ENCODE peak calls at places on chromosome 21, in five cellular contexts. R, I, T, B and Z are unnamed samples.

GRCh38 chr21:38920631-38921398 is 115.1 kb downstream of the ETS2 start:
- DNase-seq in B (no peak), T (peak; percentile 51), I (no peak), R (no peak), Z (peak; percentile 73)

GRCh38 chr21:15293251-15293650 is 228.5 kb upstream of the NRIP1 start:
- DNase-seq in T (no peak), I (peak; percentile 68), R (no peak), B (no peak), Z (peak; percentile 67)

GRCh38 chr21:31576428-31576827 is 83.1 kb upstream of the SOD1 start:
- DNase-seq in I (no peak), B (no peak), T (no peak), R (no peak), Z (no peak)

GRCh38 chr21:30710499-30710898 is 8.1 kb downstream of the KRTAP21-3 start:
- DNase-seq in B (no peak), R (no peak), I (no peak), T (no peak), Z (no peak)

GRCh38 chr21:46603228-46603627 is 1.7 kb downstream of the S100B start:
- DNase-seq in I (no peak), B (no peak), R (no peak), T (no peak), Z (peak; percentile 37)

GRCh38 chr21:38797470-38797869 is 8.3 kb upstream of the ETS2 start:
- DNase-seq in R (no peak), B (no peak), T (no peak), I (no peak), Z (peak; percentile 36)

GRCh38 chr21:33642896-33643657 is 776 bp downstream of the ITSN1 start:
- DNase-seq in T (peak; percentile 33), I (peak; percentile 54), B (no peak), R (peak; percentile 39), Z (peak; percentile 63)

GRCh38 chr21:25360593-25360992 is 246.7 kb downstream of the MRPL39 start:
- DNase-seq in I (no peak), R (no peak), B (no peak), T (no peak), Z (peak; percentile 11)

GRCh38 chr21:26061437-26061836 is 109.1 kb downstream of the APP start:
- DNase-seq in B (no peak), T (no peak), R (no peak), I (no peak), Z (peak; percentile 27)

GRCh38 chr21:25867041-25867440 is 132.3 kb downstream of the GABPA start:
- DNase-seq in R (no peak), T (no peak), I (no peak), B (no peak), Z (no peak)

GRCh38 chr21:17359781-17360180 is 153.1 kb upstream of the CXADR start:
- DNase-seq in T (no peak), B (no peak), I (no peak), R (no peak), Z (no peak)

GRCh38 chr21:41763398-41763931 is 3.4 kb downstream of the RIPK4 start:
- DNase-seq in R (no peak), B (no peak), I (no peak), T (no peak), Z (no peak)
- H3K4me1 ChIP-seq in R (peaks cover 53% of the 10 kb centered on the region), B (peaks cover 24% of the 10 kb centered on the region), I (no peaks in the 10 kb centered on the region), T (no peaks in the 10 kb centered on the region), Z (peaks cover 22% of the 10 kb centered on the region)

DNA sequence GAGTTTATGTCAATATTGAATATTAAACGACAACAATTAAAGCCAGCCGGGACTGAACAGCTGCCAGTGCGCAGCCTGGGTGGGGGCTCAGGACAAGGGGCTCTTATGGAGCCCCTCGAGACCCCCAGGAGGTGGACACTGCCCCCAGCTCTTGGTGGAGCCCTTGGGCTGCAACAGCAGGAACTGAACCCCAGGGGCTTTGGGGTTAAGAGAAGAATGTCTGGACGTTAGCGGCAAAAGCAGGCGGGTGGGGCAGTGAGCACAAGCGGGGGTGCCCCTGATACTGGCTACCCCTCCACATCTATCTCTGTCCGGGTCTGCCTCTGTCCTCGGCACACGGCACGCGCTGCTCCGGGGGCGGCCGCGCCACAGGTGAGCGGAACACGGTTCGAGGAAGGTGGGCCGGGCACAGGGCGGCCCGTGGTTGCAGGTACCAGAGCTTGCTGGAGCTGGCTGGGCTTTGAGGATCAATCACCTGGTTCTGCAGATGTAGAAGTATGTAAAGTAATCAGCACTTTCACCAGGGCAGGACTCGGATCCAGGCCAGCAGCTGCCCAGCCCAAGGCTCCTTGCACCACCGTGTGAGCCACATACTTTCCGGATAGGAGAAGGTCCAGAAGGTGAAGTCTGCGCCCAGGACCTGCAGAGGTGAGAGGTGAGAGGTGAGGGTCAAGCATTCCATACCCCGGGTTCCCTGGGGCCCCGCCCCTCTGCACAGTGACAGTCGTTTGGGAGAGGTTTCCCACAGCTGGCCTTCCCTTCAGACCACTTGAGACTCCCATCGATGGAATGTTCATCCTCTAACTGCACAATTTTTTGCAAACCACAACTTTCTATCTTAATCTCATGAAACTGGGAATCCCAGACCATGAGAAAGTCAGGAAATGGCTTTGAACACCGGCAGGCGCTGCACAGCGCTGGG is 12.4 kb upstream of the POFUT2 start:
- DNase-seq in B (no peak), R (no peak), T (peak; percentile 19), I (no peak), Z (no peak)
- H3K4me1 ChIP-seq in B (peaks cover 38% of the 10 kb centered on the region), R (peaks cover 3% of the 10 kb centered on the region), T (peaks cover 18% of the 10 kb centered on the region), I (peaks cover 14% of the 10 kb centered on the region), Z (peaks cover 4% of the 10 kb centered on the region)

GRCh38 chr21:44932366-44933181 is 7.3 kb upstream of the SLX9 start:
- DNase-seq in T (no peak), B (peak; percentile 67), R (no peak), I (no peak), Z (peak; percentile 56)
- H3K4me1 ChIP-seq in T (no peaks in the 10 kb centered on the region), B (peaks cover 45% of the 10 kb centered on the region), R (peaks cover 12% of the 10 kb centered on the region), I (peaks cover 16% of the 10 kb centered on the region), Z (peaks cover 27% of the 10 kb centered on the region)

GRCh38 chr21:42696026-42696380 is 42.6 kb downstream of the PDE9A start:
- DNase-seq in I (no peak), R (no peak), T (no peak), B (no peak), Z (no peak)
- H3K4me1 ChIP-seq in I (no peaks in the 10 kb centered on the region), R (no peaks in the 10 kb centered on the region), T (no peaks in the 10 kb centered on the region), B (no peaks in the 10 kb centered on the region), Z (peaks cover 4% of the 10 kb centered on the region)

GRCh38 chr21:37380349-37381323 is 14.1 kb downstream of the DYRK1A start:
- DNase-seq in T (no peak), I (no peak), R (peak; percentile 49), B (no peak), Z (no peak)
- H3K4me1 ChIP-seq in T (peaks cover 15% of the 10 kb centered on the region), I (no peaks in the 10 kb centered on the region), R (peaks cover 43% of the 10 kb centered on the region), B (peaks cover 87% of the 10 kb centered on the region), Z (peaks cover 13% of the 10 kb centered on the region)

DNA sequence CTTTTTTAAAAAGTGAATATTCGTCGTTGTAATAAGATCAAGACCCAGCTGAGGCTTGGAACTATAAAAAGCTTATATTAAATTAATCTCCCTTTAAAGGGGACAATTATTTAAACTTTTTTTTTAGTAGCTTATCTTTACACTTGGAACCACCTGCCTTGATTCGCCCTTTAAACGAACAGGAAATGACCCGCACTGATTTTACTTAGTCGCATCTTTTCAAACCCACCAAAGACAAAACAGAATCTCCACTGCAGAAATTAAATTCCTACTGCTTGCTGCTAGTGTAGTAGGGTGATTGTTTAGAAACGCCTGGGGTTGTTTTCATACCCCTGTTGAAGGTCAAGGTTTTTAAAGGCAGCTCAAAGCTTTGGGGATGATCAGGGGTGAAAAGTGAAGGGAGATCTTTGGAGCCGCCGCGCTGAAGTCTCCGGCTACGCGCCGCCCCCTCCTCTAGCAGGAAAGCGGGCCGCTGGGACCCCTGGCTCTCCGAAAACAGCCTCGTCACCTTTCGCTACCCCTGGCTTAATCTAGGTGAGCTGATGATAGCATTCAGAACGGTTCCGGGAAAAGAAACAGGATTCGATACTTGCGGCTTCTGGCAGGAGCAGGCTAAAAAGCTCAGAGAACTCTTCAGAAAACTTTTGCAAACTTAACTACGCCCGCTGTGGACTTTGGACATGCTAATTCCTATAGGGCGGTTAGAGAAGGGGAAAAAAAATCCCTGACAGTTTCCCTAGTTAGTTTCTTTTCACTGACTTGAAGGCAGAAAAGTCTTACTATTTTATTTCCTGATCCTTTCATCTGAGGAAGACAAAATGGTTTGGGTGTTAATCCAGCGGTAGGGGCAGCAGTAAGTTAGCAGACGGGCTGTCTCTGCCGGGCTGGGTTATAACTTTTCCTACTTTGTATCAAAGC is 163.2 kb downstream of the RUNX1 start:
- DNase-seq in R (no peak), I (peak; percentile 63), B (no peak), T (peak; percentile 33), Z (peak; percentile 45)
- H3K4me1 ChIP-seq in R (peaks cover 11% of the 10 kb centered on the region), I (peaks cover 53% of the 10 kb centered on the region), B (peaks cover 25% of the 10 kb centered on the region), T (peaks cover 2% of the 10 kb centered on the region), Z (peaks cover 24% of the 10 kb centered on the region)

GRCh38 chr21:35561076-35561475 is 499.2 kb downstream of the SETD4 start:
- DNase-seq in R (no peak), T (no peak), I (no peak), B (no peak), Z (no peak)
- H3K4me1 ChIP-seq in R (no peaks in the 10 kb centered on the region), T (no peaks in the 10 kb centered on the region), I (no peaks in the 10 kb centered on the region), B (no peaks in the 10 kb centered on the region), Z (peaks cover 49% of the 10 kb centered on the region)

GRCh38 chr21:35025206-35026152 is 23.6 kb downstream of the RUNX1 start:
- DNase-seq in R (no peak), I (no peak), B (no peak), T (no peak), Z (no peak)

GRCh38 chr21:35024475-35024874 is 24.6 kb downstream of the RUNX1 start:
- DNase-seq in T (no peak), I (no peak), B (no peak), R (no peak), Z (no peak)

GRCh38 chr21:35026617-35027557 is 22.2 kb downstream of the RUNX1 start:
- DNase-seq in R (peak; percentile 21), I (peak; percentile 11), B (peak; percentile 80), T (no peak), Z (no peak)

GRCh38 chr21:35027558-35028450 is 21.3 kb downstream of the RUNX1 start:
- DNase-seq in I (no peak), R (no peak), T (no peak), B (no peak), Z (no peak)

GRCh38 chr21:35026153-35026499 is 23.0 kb downstream of the RUNX1 start:
- DNase-seq in R (no peak), T (no peak), I (no peak), B (no peak), Z (no peak)
- H3K4me1 ChIP-seq in R (no peaks in the 10 kb centered on the region), T (no peaks in the 10 kb centered on the region), I (peaks cover 3% of the 10 kb centered on the region), B (peaks cover 87% of the 10 kb centered on the region), Z (peaks cover 16% of the 10 kb centered on the region)

DNA sequence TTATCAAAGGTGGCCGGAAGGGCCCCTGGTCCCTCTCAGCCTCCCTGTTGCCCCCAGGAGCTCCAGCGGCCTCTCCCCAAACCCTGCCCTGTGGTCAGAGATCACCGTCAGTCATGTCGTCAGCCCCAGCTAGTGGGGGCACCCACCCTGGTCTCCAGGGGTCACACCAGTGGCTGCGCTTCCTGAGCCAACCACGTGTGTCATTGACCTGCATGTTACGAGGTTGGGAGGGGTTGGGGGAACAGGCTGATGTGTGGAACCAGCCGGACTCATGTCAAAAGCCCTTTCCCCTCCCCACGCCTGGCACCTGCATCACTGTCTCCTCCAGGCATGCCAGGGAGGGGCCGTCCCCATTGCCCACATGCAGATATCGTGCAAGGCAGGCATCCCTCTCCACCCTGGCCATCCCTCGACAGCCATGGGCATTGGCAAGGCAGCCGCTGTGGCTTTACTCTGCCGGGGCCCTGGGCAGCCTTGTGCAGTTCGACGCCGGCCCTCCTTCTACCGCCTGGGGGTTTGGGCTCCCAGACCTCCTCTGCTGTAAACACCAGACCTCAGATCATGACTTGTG is 128.7 kb downstream of the CRYAA start:
- DNase-seq in R (no peak), T (no peak), B (no peak), I (no peak), Z (no peak)
- H3K4me1 ChIP-seq in R (no peaks in the 10 kb centered on the region), T (no peaks in the 10 kb centered on the region), B (no peaks in the 10 kb centered on the region), I (no peaks in the 10 kb centered on the region), Z (peaks cover 4% of the 10 kb centered on the region)